ENCODE peak calls at places on chromosomes 1 and 21, in nine cellular contexts. P is GM23248, T is NT2/D1, G is IMR-90, C is heart left ventricle, D is psoas muscle, R is cardiac muscle cell, Y is brain microvascular endothelial cell, A is left ventricle myocardium inferior. Z is an unnamed sample.
A peak's percentile ranks its signal among the peaks of the same experiment; 100 is the strongest.

GRCh38 chr21:33642896-33643657 is 776 bp downstream of the ITSN1 start:
- DNase-seq in P (peak; percentile 57), T (no peak), G (peak; percentile 36), C (peak; percentile 34), D (peak; percentile 60), R (peak; percentile 59), Y (no peak), A (peak; percentile 42), Z (peak; percentile 65)

GRCh38 chr1:24253569-24253968 is 65.6 kb upstream of the GRHL3 start:
- DNase-seq in P (no peak), T (no peak), G (no peak), C (no peak), D (no peak), R (no peak), Y (no peak), A (no peak), Z (peak; percentile 74)

GRCh38 chr1:99269321-99269720 is 5.0 kb downstream of the PLPPR4 start:
- DNase-seq in P (no peak), T (no peak), G (peak; percentile 7), C (no peak), D (no peak), R (no peak), Y (no peak), A (no peak), Z (no peak)

GRCh38 chr21:44375281-44375651 is 21.8 kb downstream of the TRPM2 start:
- DNase-seq in P (no peak), T (no peak), G (no peak), C (no peak), D (peak; percentile 31), R (no peak), Y (no peak), A (no peak), Z (no peak)

GRCh38 chr1:224375059-224375458 is 18.4 kb downstream of the CNIH4 start:
- DNase-seq in P (no peak), T (no peak), G (no peak), C (no peak), D (no peak), R (no peak), Y (no peak), A (no peak), Z (no peak)

GRCh38 chr1:37605806-37606474 is 10.2 kb upstream of the GNL2 start:
- DNase-seq in P (peak; percentile 70), T (no peak), G (no peak), C (no peak), D (no peak), R (no peak), Y (peak; percentile 3), A (no peak), Z (no peak)

GRCh38 chr1:86069757-86070145 is 86.8 kb downstream of the COL24A1 start:
- DNase-seq in P (peak; percentile 42), T (no peak), G (peak; percentile 45), C (no peak), D (no peak), R (no peak), Y (peak; percentile 65), A (no peak), Z (no peak)

GRCh38 chr1:1954831-1955441 is 35.9 kb upstream of the TMEM52 start:
- DNase-seq in P (no peak), T (no peak), G (no peak), C (no peak), D (no peak), R (no peak), Y (no peak), A (no peak), Z (peak; percentile 84)

GRCh38 chr1:43655953-43656352 is 6.0 kb downstream of the KDM4A start:
- DNase-seq in P (no peak), T (no peak), G (no peak), C (no peak), D (no peak), R (no peak), Y (no peak), A (no peak), Z (no peak)

GRCh38 chr1:145717833-145718232 is 1.5 kb upstream of the CD160 start:
- DNase-seq in P (no peak), T (no peak), G (no peak), C (no peak), D (no peak), R (no peak), Y (no peak), A (no peak), Z (no peak)

GRCh38 chr1:171141336-171142051 is 43.6 kb upstream of the FMO2 start:
- DNase-seq in P (peak; percentile 74), T (peak; percentile 20), G (peak; percentile 96), C (peak; percentile 66), D (no peak), R (no peak), Y (peak; percentile 73), A (peak; percentile 45), Z (peak; percentile 22)

GRCh38 chr1:54542962-54543539 is 5.0 kb upstream of the ACOT11 start:
- DNase-seq in P (peak; percentile 70), T (no peak), G (peak; percentile 35), C (no peak), D (no peak), R (no peak), Y (no peak), A (no peak), Z (peak; percentile 65)

GRCh38 chr21:41169258-41169576 is 1.3 kb downstream of the BACE2 start:
- DNase-seq in P (no peak), T (no peak), G (no peak), C (no peak), D (no peak), R (no peak), Y (no peak), A (no peak), Z (no peak)

GRCh38 chr21:41168391-41169257 is 664 bp downstream of the BACE2 start:
- DNase-seq in P (peak; percentile 79), T (no peak), G (peak; percentile 68), C (peak; percentile 56), D (peak; percentile 69), R (peak; percentile 66), Y (peak; percentile 42), A (peak; percentile 42), Z (peak; percentile 79)

GRCh38 chr21:41170442-41170841 is 2.5 kb downstream of the BACE2 start:
- DNase-seq in P (peak; percentile 60), T (no peak), G (peak; percentile 34), C (peak; percentile 41), D (no peak), R (peak; percentile 68), Y (no peak), A (peak; percentile 29), Z (peak; percentile 86)

GRCh38 chr21:41171210-41171609 is 3.2 kb downstream of the BACE2 start:
- DNase-seq in P (no peak), T (no peak), G (no peak), C (peak; percentile 29), D (no peak), R (no peak), Y (no peak), A (peak; percentile 25), Z (no peak)

DNA sequence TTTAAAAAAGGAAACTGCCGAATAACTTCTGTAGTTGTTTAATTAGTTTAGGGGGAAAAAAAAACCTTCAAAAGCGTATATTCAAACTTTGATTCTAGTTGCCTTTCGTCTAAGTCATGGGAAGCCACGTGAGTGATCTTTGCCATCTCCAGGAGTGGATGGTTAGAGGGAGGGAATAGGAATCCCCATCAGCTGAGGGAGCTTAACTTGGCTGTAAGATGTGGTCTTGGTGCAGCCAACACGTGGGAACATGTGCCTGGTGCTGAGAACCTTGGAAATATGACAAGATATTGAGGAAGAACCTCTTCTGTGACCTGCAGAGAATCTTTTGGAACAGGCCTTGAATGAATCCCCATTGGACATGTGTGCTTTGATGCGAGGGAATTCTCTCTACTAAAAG is 1.7 kb downstream of the BACE2 start:
- DNase-seq in P (peak; percentile 9), T (no peak), G (no peak), C (no peak), D (no peak), R (no peak), Y (no peak), A (no peak), Z (no peak)
- H3K4me3 ChIP-seq in P (peak overlapping the region; percentile 91), T (no peak overlapping the region), G (no peak overlapping the region), C (no peak overlapping the region), D (peak overlapping the region; percentile 72), R (no peak overlapping the region), Y (no peak overlapping the region), A (peak overlapping the region; percentile 87), Z (no peak overlapping the region)

GRCh38 chr21:25984538-25984937 is 186.0 kb downstream of the APP start:
- DNase-seq in P (no peak), T (no peak), G (no peak), C (no peak), D (no peak), R (no peak), Y (no peak), A (no peak), Z (no peak)
- H3K36me3 ChIP-seq in P (peaks cover 19% of the 10 kb centered on the region), T (peaks cover 54% of the 10 kb centered on the region), G (peaks cover 17% of the 10 kb centered on the region), C (peaks cover 27% of the 10 kb centered on the region), D (no peaks in the 10 kb centered on the region), R (peaks cover 11% of the 10 kb centered on the region), Y (peaks cover 27% of the 10 kb centered on the region), A (peaks cover 28% of the 10 kb centered on the region), Z (peaks cover 9% of the 10 kb centered on the region)

GRCh38 chr1:219938706-219939105 is 10.3 kb upstream of the SLC30A10 start:
- DNase-seq in P (peak; percentile 23), T (no peak), G (peak; percentile 51), C (no peak), D (no peak), R (no peak), Y (peak; percentile 40), A (no peak), Z (no peak)
- H3K27me3 ChIP-seq in P (peaks cover 21% of the 10 kb centered on the region), T (no peaks in the 10 kb centered on the region), G (no peaks in the 10 kb centered on the region), C (no peaks in the 10 kb centered on the region), D (no peaks in the 10 kb centered on the region), R (peaks cover 15% of the 10 kb centered on the region), Y (peaks cover 2% of the 10 kb centered on the region), A (peaks cover 22% of the 10 kb centered on the region), Z (peaks cover 3% of the 10 kb centered on the region)

DNA sequence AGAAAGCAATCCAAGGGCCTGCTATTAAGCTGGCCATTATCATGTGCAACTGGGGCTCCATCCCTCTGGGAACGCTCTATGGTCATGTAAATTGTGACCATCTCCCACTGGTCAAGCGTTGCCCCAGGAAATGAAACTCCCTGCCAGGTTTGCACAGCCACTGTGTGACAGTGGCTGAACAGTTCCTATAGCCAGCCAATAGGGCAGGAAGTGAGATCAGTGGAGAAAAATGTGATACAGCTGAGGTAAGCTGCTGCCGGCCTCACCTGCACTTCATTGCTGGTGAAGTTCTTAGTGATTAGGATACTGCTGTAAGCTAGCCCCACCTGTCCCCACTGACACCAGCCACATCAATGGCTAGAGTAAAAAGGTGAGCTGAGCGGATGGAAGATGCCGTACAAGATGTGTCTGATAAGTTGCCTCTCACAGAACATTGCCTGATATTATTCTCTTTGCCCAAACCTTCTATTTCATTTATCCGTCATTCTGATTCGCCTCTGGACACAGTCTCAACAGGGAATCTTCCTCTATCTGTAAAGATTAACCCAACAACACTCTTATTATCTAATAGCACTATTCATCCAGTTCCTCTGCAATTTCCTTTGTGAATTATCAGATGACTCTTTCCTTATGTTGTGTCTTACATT is 38.4 kb upstream of the CDC42BPA start:
- DNase-seq in P (peak; percentile 1), T (peak; percentile 95), G (no peak), C (no peak), D (no peak), R (no peak), Y (peak; percentile 3), A (no peak), Z (peak; percentile 65)
- H3K4me3 ChIP-seq in P (peak overlapping the region; percentile 31), T (no peak overlapping the region), G (no peak overlapping the region), C (no peak overlapping the region), D (no peak overlapping the region), R (no peak overlapping the region), Y (no peak overlapping the region), A (no peak overlapping the region), Z (no peak overlapping the region)

GRCh38 chr1:39328722-39329121 is 124.2 kb downstream of the MACF1 start:
- DNase-seq in P (no peak), T (no peak), G (no peak), C (no peak), D (no peak), R (no peak), Y (no peak), A (no peak), Z (no peak)
- H3K36me3 ChIP-seq in P (peaks cover 62% of the 10 kb centered on the region), T (peaks cover 91% of the 10 kb centered on the region), G (peaks cover 41% of the 10 kb centered on the region), C (peaks cover 100% of the 10 kb centered on the region), D (peaks cover 27% of the 10 kb centered on the region), R (peaks cover 83% of the 10 kb centered on the region), Y (peaks cover 78% of the 10 kb centered on the region), A (peaks cover 99% of the 10 kb centered on the region), Z (peaks cover 27% of the 10 kb centered on the region)

Z was measured in H7.